ENCODE peak calls at places on chromosomes 1 and 21, in seven cellular contexts. I is fibroblast of lung, A is heart left ventricle, K is thoracic aorta, X is uterus, U is small intestine, P is NT2/D1. D is an unnamed sample. For H3K27me3, the result is how much of the 10 kb centered on the place peaks cover.

GRCh38 chr1:84355556-84355955 is 42.7 kb upstream of the DNASE2B start:
- DNase-seq in U (no peak), P (no peak), I (peak), X (no peak), K (no peak), A (no peak), D (no peak)

GRCh38 chr1:93433407-93433961 is 14.4 kb upstream of the FNBP1L start:
- DNase-seq in K (no peak), A (no peak), X (no peak), U (no peak), P (no peak), I (no peak), D (no peak)

GRCh38 chr1:53138991-53139884 is 3.2 kb downstream of the SLC1A7 start:
- DNase-seq in K (no peak), P (no peak), U (no peak), A (no peak), X (no peak), I (no peak), D (no peak)

GRCh38 chr1:198520524-198521254 is 19.8 kb downstream of the ATP6V1G3 start:
- DNase-seq in P (no peak), K (no peak), A (no peak), I (peak), U (peak), X (no peak), D (no peak)

GRCh38 chr1:116166011-116166571 is 54.9 kb downstream of the MAB21L3 start:
- DNase-seq in I (no peak), A (no peak), K (no peak), P (no peak), X (no peak), U (no peak), D (no peak)

GRCh38 chr1:15953294-15953771 is 22.6 kb downstream of the ZBTB17 start:
- DNase-seq in A (no peak), P (no peak), K (no peak), X (no peak), U (no peak), I (peak), D (no peak)

GRCh38 chr21:32015740-32016139 is 142.9 kb downstream of the HUNK start:
- DNase-seq in X (no peak), P (no peak), U (no peak), I (no peak), K (no peak), A (no peak), D (no peak)

GRCh38 chr1:52237430-52237829 is 95.5 kb downstream of the ZFYVE9 start:
- DNase-seq in P (no peak), A (no peak), U (no peak), I (peak), X (no peak), K (no peak), D (no peak)

GRCh38 chr21:16588433-16588860 is 858.7 kb downstream of the USP25 start:
- DNase-seq in U (no peak), P (peak), K (peak), X (peak), I (peak), A (peak), D (no peak)

GRCh38 chr1:67674260-67675011 is 10.6 kb upstream of the GADD45A start:
- DNase-seq in P (no peak), I (peak), A (peak), X (peak), U (no peak), K (no peak), D (no peak)

GRCh38 chr1:165075725-165076370 is 280.7 kb downstream of the LMX1A start:
- DNase-seq in P (peak), A (no peak), U (peak), I (peak), K (no peak), X (no peak), D (no peak)

GRCh38 chr21:42747746-42748351 is 94.4 kb downstream of the PDE9A start:
- DNase-seq in K (no peak), X (no peak), A (no peak), U (no peak), I (no peak), P (no peak), D (no peak)

GRCh38 chr1:205129447-205130029 is 7.8 kb upstream of the RBBP5 start:
- DNase-seq in A (no peak), X (no peak), I (no peak), U (no peak), P (no peak), K (no peak), D (no peak)
- H3K27me3 ChIP-seq in A (under half), X (under half), I (under half), U (under half), P (under half), K (under half), D (under half)

DNA sequence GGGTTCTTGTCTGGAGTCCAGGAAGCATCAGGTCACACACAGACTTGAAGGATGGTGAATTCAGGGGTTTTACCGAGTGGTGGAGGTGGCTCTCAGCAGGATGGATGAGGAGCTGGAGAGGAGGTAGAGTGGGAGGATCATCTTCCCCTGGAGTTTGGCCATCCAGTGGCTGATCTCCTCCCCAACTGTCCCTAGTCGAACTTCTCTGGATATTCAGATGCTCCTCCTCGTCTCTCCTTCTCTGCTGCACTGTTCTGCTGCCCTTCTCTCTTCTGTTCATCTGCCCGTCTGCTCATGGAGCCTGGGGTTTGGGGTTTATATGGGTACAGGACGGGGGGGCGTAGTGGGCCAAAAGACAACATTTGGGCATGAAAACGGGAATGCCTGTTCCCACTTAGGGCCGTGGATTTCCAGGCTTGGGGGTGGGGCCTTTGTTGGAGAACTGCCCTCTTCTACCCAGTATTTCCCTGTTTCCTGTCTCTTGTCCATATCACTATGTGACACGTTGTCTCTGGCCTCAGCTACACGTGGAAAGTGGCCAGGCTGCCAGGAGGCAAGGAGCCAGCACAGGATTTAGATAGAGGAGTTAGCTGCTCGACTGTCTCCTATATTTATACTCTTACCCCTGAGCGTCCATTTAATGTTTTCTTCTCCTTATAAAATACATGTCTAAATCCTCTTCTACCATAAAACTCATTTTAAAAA is 76.7 kb downstream of the SIPA1L2 start:
- DNase-seq in P (no peak), I (peak), K (no peak), U (peak), A (peak), X (peak), D (no peak)
- H3K4me3 ChIP-seq in P (no peak), I (no peak), K (no peak), U (no peak), A (no peak), X (no peak), D (no peak)

GRCh38 chr1:218164930-218165686 is 120.0 kb upstream of the RRP15 start:
- DNase-seq in X (no peak), P (peak), K (no peak), I (peak), A (peak), U (peak), D (no peak)
- H3K27me3 ChIP-seq in X (half or more), P (half or more), K (under half), I (under half), A (half or more), U (under half), D (under half)

DNA sequence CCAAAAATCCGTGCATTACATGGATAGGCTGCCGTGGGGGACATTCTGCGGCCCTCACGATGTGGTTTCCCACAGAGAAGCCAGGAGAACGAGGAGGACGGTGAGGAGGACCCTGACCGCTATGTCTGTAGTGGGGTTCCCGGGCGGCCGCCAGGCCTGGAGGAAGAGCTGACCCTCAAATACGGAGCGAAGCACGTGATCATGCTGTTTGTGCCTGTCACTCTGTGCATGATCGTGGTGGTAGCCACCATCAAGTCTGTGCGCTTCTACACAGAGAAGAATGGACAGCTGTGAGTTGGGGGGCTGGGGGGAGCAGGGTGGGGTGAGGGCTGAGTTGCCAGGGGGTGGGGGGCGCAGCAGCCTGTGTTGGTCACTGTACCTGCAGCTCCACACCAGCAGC is 13.2 kb downstream of the PSEN2 start:
- DNase-seq in K (no peak), P (no peak), U (no peak), X (no peak), I (no peak), A (no peak), D (no peak)
- H3K4me3 ChIP-seq in K (no peak), P (no peak), U (no peak), X (no peak), I (no peak), A (no peak), D (no peak)

GRCh38 chr1:30345525-30346145 is 377.8 kb downstream of the MATN1 start:
- DNase-seq in I (no peak), P (no peak), U (no peak), X (no peak), K (no peak), A (no peak), D (no peak)
- H3K27me3 ChIP-seq in I (under half), P (under half), U (under half), X (under half), K (under half), A (half or more), D (under half)

DNA sequence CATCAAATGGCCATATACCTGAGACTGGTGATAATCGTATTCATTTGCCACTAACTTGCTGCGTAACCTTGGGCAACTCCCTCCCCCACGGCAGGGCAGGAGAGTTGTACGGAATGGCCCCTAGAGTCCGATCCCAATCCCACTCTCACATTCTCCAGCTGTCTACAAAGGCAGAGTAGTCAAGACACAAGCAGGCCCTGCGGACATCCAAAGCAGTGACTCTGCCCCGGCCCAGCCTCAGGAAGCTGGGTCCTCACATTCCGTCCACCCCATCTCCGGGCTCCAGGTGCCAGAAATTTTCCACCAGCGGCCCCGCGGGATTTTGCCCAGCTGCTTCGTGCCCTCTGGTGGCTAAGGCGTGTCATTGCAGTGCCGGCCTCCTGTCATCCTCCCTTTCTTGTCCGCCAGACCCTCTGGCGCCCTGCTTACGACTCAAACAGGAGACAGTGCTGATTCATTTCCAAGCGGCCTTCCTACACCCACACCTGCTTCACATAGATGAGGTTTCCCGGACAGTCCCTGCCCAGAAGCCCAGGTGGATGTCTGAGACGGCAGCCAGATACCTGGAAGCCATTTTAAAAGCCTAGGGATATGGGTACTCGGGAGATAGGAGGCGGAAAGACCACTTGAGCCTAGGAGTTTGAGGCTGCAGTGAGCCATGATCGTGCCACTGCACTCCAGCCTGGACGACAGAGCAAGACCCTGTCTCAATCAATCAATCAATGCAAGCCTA is 2.9 kb upstream of the S100A2 start:
- DNase-seq in A (peak), X (peak), U (peak), I (peak), K (peak), P (peak), D (peak)
- H3K4me3 ChIP-seq in A (peak), X (no peak), U (no peak), I (peak), K (peak), P (peak), D (peak)

GRCh38 chr1:27598902-27599528 is 4.9 kb downstream of the AHDC1 start:
- DNase-seq in U (no peak), A (peak), I (peak), K (peak), X (peak), P (no peak), D (no peak)
- H3K27me3 ChIP-seq in U (under half), A (under half), I (under half), K (under half), X (under half), P (under half), D (under half)

D was measured in esophagus squamous epithelium.